ENCODE peak calls at places on chromosomes 3 and 15, in four cellular contexts. U is neural crest cell, Q is ACHN, F is T follicular helper cell. H is an unnamed sample.

GRCh38 chr15:67311751-67312150 is 57.2 kb downstream of the IQCH start:
- DNase-seq in Q (no peak), F (no peak), U (no peak), H (no peak)

GRCh38 chr3:66763294-66763693 is 234.8 kb upstream of the KBTBD8 start:
- DNase-seq in F (no peak), U (no peak), Q (no peak), H (no peak)

GRCh38 chr3:175432338-175433025 is 573.3 kb downstream of the NAALADL2 start:
- DNase-seq in U (no peak), Q (no peak), F (no peak), H (no peak)

GRCh38 chr15:84666373-84666772 is 8.4 kb upstream of the NMB start:
- DNase-seq in U (no peak), F (no peak), Q (no peak), H (no peak)

GRCh38 chr3:195008816-195009215 is 262.1 kb downstream of the XXYLT1 start:
- DNase-seq in F (no peak), Q (no peak), U (no peak), H (no peak)

GRCh38 chr3:7271631-7272030 is 410.7 kb downstream of the GRM7 start:
- DNase-seq in Q (no peak), F (no peak), U (no peak), H (no peak)

GRCh38 chr3:87503901-87504498 is 227.6 kb upstream of the POU1F1 start:
- DNase-seq in U (peak), F (no peak), Q (peak), H (no peak)

GRCh38 chr3:10962481-10963036 is 30.0 kb upstream of the SLC6A1 start:
- DNase-seq in Q (no peak), U (no peak), F (no peak), H (no peak)

GRCh38 chr3:169288548-169288947 is 375.0 kb downstream of the MECOM start:
- DNase-seq in U (no peak), F (no peak), Q (no peak), H (no peak)

GRCh38 chr3:45596290-45596791 is 1.8 kb downstream of the LIMD1 start:
- DNase-seq in U (no peak), Q (peak), F (no peak), H (no peak)

GRCh38 chr3:71121429-71122167 is 461.9 kb downstream of the FOXP1 start:
- DNase-seq in Q (no peak), U (no peak), F (no peak), H (no peak)

GRCh38 chr15:80201256-80202015 is 48.6 kb downstream of the FAH start:
- DNase-seq in F (no peak), U (no peak), Q (no peak), H (no peak)

GRCh38 chr3:179801263-179801662 is 148.4 kb downstream of the USP13 start:
- DNase-seq in F (no peak), Q (no peak), U (no peak), H (no peak)